ENCODE peak calls at places on chromosomes 2 and 18, in eight cellular contexts. P, L, C, A, N, X, T and H are unnamed samples. For H3K36me3 and H3K4me1, the result is how much of the 10 kb centered on the place peaks cover.

GRCh38 chr18:61896767-61897166 is 4.0 kb upstream of the RNF152 start:
- DNase-seq in T (peak), C (no peak), P (peak), N (no peak), L (no peak), X (no peak), A (peak), H (peak)

GRCh38 chr18:10682368-10682714 is 156.5 kb downstream of the NAPG start:
- DNase-seq in N (no peak), L (no peak), A (no peak), T (no peak), C (no peak), P (no peak), X (no peak), H (no peak)

GRCh38 chr2:10361220-10361588 is 58.5 kb downstream of the HPCAL1 start:
- DNase-seq in A (no peak), N (no peak), T (no peak), C (no peak), X (no peak), P (no peak), L (no peak), H (no peak)

GRCh38 chr18:61865466-61866165 is 27.2 kb downstream of the RNF152 start:
- DNase-seq in X (no peak), C (no peak), A (no peak), T (no peak), L (no peak), P (no peak), N (no peak), H (no peak)

GRCh38 chr2:28506112-28506511 is 10.3 kb downstream of the PLB1 start:
- DNase-seq in X (no peak), P (no peak), A (no peak), C (no peak), T (no peak), L (no peak), N (no peak), H (no peak)

GRCh38 chr2:8965573-8965972 is 37.9 kb downstream of the MBOAT2 start:
- DNase-seq in T (no peak), N (no peak), A (no peak), C (no peak), L (no peak), P (no peak), X (no peak), H (no peak)

GRCh38 chr18:28175930-28176673 is 828 bp downstream of the CDH2 start:
- DNase-seq in T (peak), L (no peak), P (no peak), A (no peak), C (no peak), N (no peak), X (no peak), H (no peak)

GRCh38 chr2:102144128-102144527 is 1.6 kb downstream of the IL1R1 start:
- DNase-seq in L (no peak), X (no peak), C (no peak), A (no peak), N (no peak), T (no peak), P (no peak), H (peak)

GRCh38 chr2:233256048-233256447 is 4.6 kb downstream of the ATG16L1 start:
- DNase-seq in P (no peak), C (no peak), N (no peak), T (no peak), X (no peak), A (no peak), L (no peak), H (no peak)

GRCh38 chr2:202387608-202388342 is 11.6 kb downstream of the BMPR2 start:
- DNase-seq in L (no peak), A (no peak), C (no peak), N (no peak), T (no peak), X (no peak), P (no peak), H (no peak)

GRCh38 chr2:208671312-208671711 is 264.7 kb downstream of the PTH2R start:
- DNase-seq in N (no peak), X (no peak), A (no peak), P (no peak), T (no peak), C (no peak), L (no peak), H (no peak)

GRCh38 chr2:196206804-196207203 is 35.4 kb upstream of the STK17B start:
- DNase-seq in P (no peak), T (no peak), C (no peak), L (no peak), X (no peak), N (no peak), A (no peak), H (no peak)

GRCh38 chr2:124639524-124639923 is 614.4 kb downstream of the CNTNAP5 start:
- DNase-seq in L (no peak), X (no peak), T (no peak), N (no peak), C (no peak), A (no peak), P (no peak), H (no peak)

GRCh38 chr2:118750959-118751565 is 96.4 kb downstream of the EN1 start:
- DNase-seq in P (no peak), T (no peak), N (no peak), C (no peak), X (no peak), A (no peak), L (no peak), H (no peak)

GRCh38 chr2:73830871-73831401 is 2.2 kb downstream of the STAMBP start:
- DNase-seq in N (no peak), L (peak), A (no peak), C (no peak), P (no peak), T (no peak), X (no peak), H (no peak)

GRCh38 chr2:173264603-173265366 is 89.9 kb upstream of the CDCA7 start:
- DNase-seq in T (no peak), X (no peak), P (no peak), L (peak), C (no peak), A (no peak), N (peak), H (no peak)

GRCh38 chr2:63218800-63219511 is 168.3 kb downstream of the OTX1 start:
- DNase-seq in N (no peak), T (no peak), C (no peak), X (no peak), A (no peak), L (no peak), P (no peak), H (no peak)

GRCh38 chr2:19369341-19369955 is 11.0 kb upstream of the OSR1 start:
- DNase-seq in X (no peak), A (no peak), L (no peak), T (no peak), C (no peak), P (no peak), N (no peak), H (no peak)

GRCh38 chr2:239392688-239393400 is 8.0 kb downstream of the HDAC4 start:
- DNase-seq in C (no peak), P (peak), X (no peak), A (no peak), N (no peak), L (no peak), T (no peak), H (no peak)

GRCh38 chr2:15348028-15348427 is 213.1 kb downstream of the NBAS start:
- DNase-seq in T (no peak), A (no peak), C (no peak), N (no peak), P (no peak), L (no peak), X (no peak), H (no peak)

GRCh38 chr2:15584767-15585469 is 6.8 kb upstream of the DDX1 start:
- DNase-seq in A (no peak), T (no peak), X (no peak), P (no peak), N (no peak), C (no peak), L (no peak), H (no peak)

GRCh38 chr2:36455011-36455410 is 99.4 kb downstream of the CRIM1 start:
- DNase-seq in N (no peak), X (no peak), A (no peak), L (no peak), T (no peak), C (no peak), P (no peak), H (no peak)

GRCh38 chr2:222426836-222427130 is 2.4 kb downstream of the SGPP2 start:
- DNase-seq in T (no peak), L (no peak), X (no peak), A (no peak), N (no peak), P (no peak), C (no peak), H (no peak)

GRCh38 chr2:70656421-70657010 is 102.9 kb upstream of the TGFA start:
- DNase-seq in X (no peak), L (peak), A (no peak), C (no peak), P (no peak), T (no peak), N (peak), H (no peak)

GRCh38 chr2:146572598-146572997 is 1272.2 kb upstream of the ACVR2A start:
- DNase-seq in C (no peak), N (no peak), A (no peak), L (no peak), X (no peak), T (no peak), P (no peak), H (no peak)

GRCh38 chr18:77092104-77093066 is 40.2 kb downstream of the MBP start:
- DNase-seq in P (no peak), X (no peak), C (no peak), A (no peak), T (no peak), L (no peak), N (no peak), H (no peak)
- H3K36me3 ChIP-seq in P (under half), X (under half), C (under half), A (under half), T (under half), L (under half), N (under half), H (under half)

GRCh38 chr18:75228967-75229366 is 18.4 kb downstream of the TSHZ1 start:
- DNase-seq in L (no peak), C (no peak), P (no peak), T (no peak), A (no peak), N (no peak), X (no peak), H (no peak)

GRCh38 chr18:75226301-75226955 is 15.8 kb downstream of the TSHZ1 start:
- DNase-seq in X (no peak), A (no peak), L (no peak), P (no peak), C (no peak), T (no peak), N (no peak), H (no peak)

GRCh38 chr18:75227535-75227934 is 16.9 kb downstream of the TSHZ1 start:
- DNase-seq in C (no peak), N (no peak), X (no peak), P (no peak), T (no peak), L (no peak), A (no peak), H (no peak)

GRCh38 chr18:75229437-75229836 is 18.8 kb downstream of the TSHZ1 start:
- DNase-seq in A (no peak), L (no peak), C (no peak), P (no peak), N (no peak), T (no peak), X (no peak), H (no peak)

DNA sequence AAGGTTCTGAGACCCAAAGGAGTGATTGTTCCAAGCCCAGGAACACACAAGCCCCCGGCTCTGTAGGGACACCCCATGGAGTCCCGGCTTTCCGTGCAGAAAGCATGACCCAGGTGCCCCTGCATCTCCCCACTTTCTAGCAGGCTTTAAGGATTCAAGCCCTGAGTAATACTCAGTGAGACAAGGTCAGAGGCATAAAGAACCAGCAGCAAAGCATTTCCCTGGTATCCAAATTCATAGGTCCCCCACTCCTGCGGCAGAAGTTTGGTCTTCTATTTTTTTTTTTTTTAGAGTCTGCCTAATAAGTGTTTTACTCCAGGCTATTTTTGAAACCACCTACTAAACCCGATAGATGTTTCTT is 16.3 kb downstream of the TSHZ1 start:
- DNase-seq in X (no peak), P (no peak), L (no peak), T (no peak), C (no peak), A (no peak), N (no peak), H (no peak)
- H3K27ac ChIP-seq in X (no peak), P (peak), L (no peak), T (peak), C (peak), A (peak), N (no peak), H (peak)

GRCh38 chr18:3492166-3492565 is 42.2 kb downstream of the TGIF1 start:
- DNase-seq in T (no peak), P (no peak), C (no peak), L (no peak), N (no peak), X (no peak), A (no peak), H (no peak)
- H3K4me1 ChIP-seq in T (under half), P (under half), C (under half), L (under half), N (under half), X (under half), A (under half), H (under half)

DNA sequence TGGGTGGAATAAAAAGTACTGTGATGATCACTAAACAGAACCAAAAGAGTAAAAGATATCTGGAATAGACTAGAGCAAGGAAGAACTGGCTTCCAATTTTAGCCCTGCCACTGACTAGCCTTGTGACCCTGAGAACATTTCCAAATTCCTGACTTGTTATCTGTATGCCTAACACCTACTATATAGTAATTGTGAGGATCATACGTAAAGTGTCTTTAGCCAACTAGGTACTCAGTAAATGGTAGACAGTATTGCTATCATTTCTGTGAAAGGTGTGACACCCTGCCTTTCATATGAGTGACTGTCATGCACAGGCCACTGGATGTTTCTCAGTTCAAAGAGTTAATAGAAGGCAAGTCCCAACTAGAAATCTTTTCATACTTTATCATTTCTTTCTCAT is 29.8 kb downstream of the CYTIP start:
- DNase-seq in A (no peak), X (no peak), L (peak), T (no peak), P (no peak), N (no peak), C (no peak), H (no peak)
- H3K36me3 ChIP-seq in A (under half), X (under half), L (under half), T (under half), P (under half), N (under half), C (under half), H (under half)